ENCODE peak calls at places on chromosomes 13 and 19, in five cellular contexts. One of them, this sample, is unnamed.

GRCh38 chr13:29457299-29457698 is 138.2 kb downstream of the SLC7A1 start:
- DNase-seq in lung: no peak
- DNase-seq in kidney: no peak
- DNase-seq in foreskin keratinocyte: peak
- DNase-seq in pancreas: no peak
- DNase-seq in this sample: no peak

GRCh38 chr19:42515241-42515832 is 12.9 kb downstream of the CEACAM1 start:
- DNase-seq in lung: no peak
- DNase-seq in kidney: no peak
- DNase-seq in foreskin keratinocyte: no peak
- DNase-seq in pancreas: no peak
- DNase-seq in this sample: no peak

GRCh38 chr19:609001-609340 is 19.3 kb downstream of the HCN2 start:
- DNase-seq in lung: no peak
- DNase-seq in kidney: no peak
- DNase-seq in foreskin keratinocyte: no peak
- DNase-seq in pancreas: no peak
- DNase-seq in this sample: peak

GRCh38 chr13:30881191-30881651 is 24.9 kb upstream of the MEDAG start:
- DNase-seq in lung: no peak
- DNase-seq in kidney: no peak
- DNase-seq in foreskin keratinocyte: no peak
- DNase-seq in pancreas: no peak
- DNase-seq in this sample: no peak

GRCh38 chr19:13813147-13813546 is 17.9 kb downstream of the ZSWIM4 start:
- DNase-seq in lung: no peak
- DNase-seq in kidney: no peak
- DNase-seq in foreskin keratinocyte: no peak
- DNase-seq in pancreas: no peak
- DNase-seq in this sample: no peak

GRCh38 chr19:56163097-56163496 is 12.7 kb upstream of the GALP start:
- DNase-seq in lung: no peak
- DNase-seq in kidney: no peak
- DNase-seq in foreskin keratinocyte: no peak
- DNase-seq in pancreas: no peak
- DNase-seq in this sample: no peak

GRCh38 chr19:46180701-46181385 is 32.8 kb downstream of the IGFL2 start:
- DNase-seq in lung: no peak
- DNase-seq in kidney: no peak
- DNase-seq in foreskin keratinocyte: peak
- DNase-seq in pancreas: no peak
- DNase-seq in this sample: no peak

GRCh38 chr19:3042545-3043267 is 13.6 kb upstream of the TLE2 start:
- DNase-seq in lung: no peak
- DNase-seq in kidney: no peak
- DNase-seq in foreskin keratinocyte: no peak
- DNase-seq in pancreas: no peak
- DNase-seq in this sample: no peak

GRCh38 chr19:56107626-56108351 is 13.3 kb downstream of the ZNF787 start:
- DNase-seq in lung: no peak
- DNase-seq in kidney: no peak
- DNase-seq in foreskin keratinocyte: no peak
- DNase-seq in pancreas: no peak
- DNase-seq in this sample: no peak

GRCh38 chr19:39408392-39409206 is 2.0 kb downstream of the ZFP36 start:
- DNase-seq in lung: no peak
- DNase-seq in kidney: peak
- DNase-seq in foreskin keratinocyte: peak
- DNase-seq in pancreas: peak
- DNase-seq in this sample: peak

GRCh38 chr19:2140193-2140545 is 11.2 kb downstream of the AP3D1 start:
- DNase-seq in lung: no peak
- DNase-seq in kidney: no peak
- DNase-seq in foreskin keratinocyte: no peak
- DNase-seq in pancreas: no peak
- DNase-seq in this sample: no peak

GRCh38 chr13:83496501-83496900 is 385.8 kb downstream of the SLITRK1 start:
- DNase-seq in lung: no peak
- DNase-seq in kidney: no peak
- DNase-seq in foreskin keratinocyte: no peak
- DNase-seq in pancreas: no peak
- DNase-seq in this sample: no peak

GRCh38 chr19:13883665-13884064 is 6.7 kb downstream of the NANOS3 start:
- DNase-seq in lung: no peak
- DNase-seq in kidney: no peak
- DNase-seq in foreskin keratinocyte: no peak
- DNase-seq in pancreas: no peak
- DNase-seq in this sample: no peak

GRCh38 chr19:35211545-35212230 is 16.9 kb downstream of the FAM187B start:
- DNase-seq in lung: no peak
- DNase-seq in kidney: peak
- DNase-seq in foreskin keratinocyte: no peak
- DNase-seq in pancreas: no peak
- DNase-seq in this sample: no peak

GRCh38 chr19:6312018-6312417 is 21.4 kb downstream of the ACER1 start:
- DNase-seq in lung: no peak
- DNase-seq in kidney: peak
- DNase-seq in foreskin keratinocyte: no peak
- DNase-seq in pancreas: no peak
- DNase-seq in this sample: no peak

GRCh38 chr19:55097864-55098715 is 19.3 kb downstream of the PPP1R12C start:
- DNase-seq in lung: no peak
- DNase-seq in kidney: peak
- DNase-seq in foreskin keratinocyte: no peak
- DNase-seq in pancreas: no peak
- DNase-seq in this sample: no peak

GRCh38 chr19:55098716-55099556 is 18.5 kb downstream of the PPP1R12C start:
- DNase-seq in lung: no peak
- DNase-seq in kidney: no peak
- DNase-seq in foreskin keratinocyte: no peak
- DNase-seq in pancreas: no peak
- DNase-seq in this sample: no peak

GRCh38 chr19:55101261-55101660 is 16.2 kb downstream of the PPP1R12C start:
- DNase-seq in lung: no peak
- DNase-seq in kidney: no peak
- DNase-seq in foreskin keratinocyte: no peak
- DNase-seq in pancreas: no peak
- DNase-seq in this sample: no peak

GRCh38 chr19:55103190-55103589 is 14.2 kb downstream of the PPP1R12C start:
- DNase-seq in lung: no peak
- DNase-seq in kidney: no peak
- DNase-seq in foreskin keratinocyte: no peak
- DNase-seq in pancreas: no peak
- DNase-seq in this sample: no peak

DNA sequence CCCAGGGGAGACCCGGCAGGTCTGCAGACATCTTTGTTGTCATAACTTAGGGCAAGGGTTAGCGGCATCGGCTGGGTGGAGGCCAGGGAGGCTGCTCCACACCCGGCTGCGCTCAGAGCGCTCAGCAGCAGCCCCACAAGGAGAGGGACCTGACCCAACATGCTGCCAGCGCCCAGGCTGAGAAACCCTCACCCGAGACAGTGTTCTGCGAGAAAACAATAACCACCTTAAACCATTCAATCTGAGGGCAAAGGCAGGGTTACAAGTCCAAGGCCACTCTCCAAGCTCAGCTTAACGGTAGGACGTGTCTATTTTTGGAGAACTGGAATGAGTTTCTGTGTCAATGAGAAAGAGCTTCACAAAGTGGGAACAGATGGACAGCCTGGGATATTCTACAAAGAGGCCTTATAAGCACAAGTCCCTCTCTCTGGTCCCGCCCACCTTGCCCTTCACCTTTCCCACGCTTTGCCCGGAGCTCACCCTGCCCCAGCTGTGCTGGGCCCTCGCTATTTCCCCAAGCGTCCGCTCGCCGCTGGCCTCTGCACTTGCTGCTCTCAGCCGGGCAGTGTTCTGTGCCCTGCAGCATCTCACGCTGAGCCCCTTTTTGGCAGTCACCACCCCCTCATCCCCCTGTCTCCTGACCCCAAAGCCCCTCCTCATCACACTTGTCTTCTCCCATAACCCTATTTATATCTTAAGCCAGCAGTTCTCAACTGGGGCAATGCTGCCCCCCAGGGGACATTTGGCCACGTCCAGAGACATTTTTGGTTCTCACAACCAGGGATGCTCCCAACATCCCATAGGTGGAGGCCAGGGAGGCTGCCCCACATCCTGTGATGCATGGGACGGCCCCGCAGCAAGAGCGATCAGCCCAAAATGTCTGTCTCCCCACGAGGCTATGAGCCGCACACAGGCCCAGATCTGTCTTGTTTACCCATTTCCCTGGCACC is 17.6 kb downstream of the PPP1R12C start:
- DNase-seq in lung: no peak
- DNase-seq in kidney: no peak
- DNase-seq in foreskin keratinocyte: no peak
- DNase-seq in pancreas: no peak
- DNase-seq in this sample: peak
- TF ChIP-seq CTCF in lung: no peak
- TF ChIP-seq CTCF in kidney: no peak
- TF ChIP-seq CTCF in foreskin keratinocyte: peak
- TF ChIP-seq CTCF in pancreas: no peak
- TF ChIP-seq CTCF in this sample: no peak

GRCh38 chr13:112101360-112101930 is 34.5 kb downstream of the SOX1 start:
- DNase-seq in lung: no peak
- DNase-seq in kidney: no peak
- DNase-seq in foreskin keratinocyte: no peak
- DNase-seq in pancreas: no peak
- DNase-seq in this sample: no peak

GRCh38 chr13:112104873-112105234 is 37.9 kb downstream of the SOX1 start:
- DNase-seq in lung: no peak
- DNase-seq in kidney: no peak
- DNase-seq in foreskin keratinocyte: no peak
- DNase-seq in pancreas: no peak
- DNase-seq in this sample: no peak

GRCh38 chr13:112103260-112103843 is 36.4 kb downstream of the SOX1 start:
- DNase-seq in lung: no peak
- DNase-seq in kidney: no peak
- DNase-seq in foreskin keratinocyte: no peak
- DNase-seq in pancreas: no peak
- DNase-seq in this sample: no peak

GRCh38 chr13:112103971-112104872 is 37.3 kb downstream of the SOX1 start:
- DNase-seq in lung: no peak
- DNase-seq in kidney: peak
- DNase-seq in foreskin keratinocyte: no peak
- DNase-seq in pancreas: no peak
- DNase-seq in this sample: no peak

GRCh38 chr13:112102243-112102642 is 35.3 kb downstream of the SOX1 start:
- DNase-seq in lung: no peak
- DNase-seq in kidney: no peak
- DNase-seq in foreskin keratinocyte: no peak
- DNase-seq in pancreas: no peak
- DNase-seq in this sample: no peak
- TF ChIP-seq CTCF in lung: no peak
- TF ChIP-seq CTCF in kidney: no peak
- TF ChIP-seq CTCF in foreskin keratinocyte: no peak
- TF ChIP-seq CTCF in pancreas: no peak
- TF ChIP-seq CTCF in this sample: no peak

GRCh38 chr13:27359203-27359821 is 65.1 kb upstream of the GTF3A start:
- DNase-seq in lung: peak
- DNase-seq in kidney: no peak
- DNase-seq in foreskin keratinocyte: no peak
- DNase-seq in pancreas: no peak
- DNase-seq in this sample: peak
- TF ChIP-seq CTCF in lung: peak
- TF ChIP-seq CTCF in kidney: peak
- TF ChIP-seq CTCF in foreskin keratinocyte: peak
- TF ChIP-seq CTCF in pancreas: peak
- TF ChIP-seq CTCF in this sample: peak

GRCh38 chr13:58018020-58018419 is 386.5 kb downstream of the PCDH17 start:
- DNase-seq in lung: no peak
- DNase-seq in kidney: peak
- DNase-seq in foreskin keratinocyte: no peak
- DNase-seq in pancreas: no peak
- DNase-seq in this sample: no peak

GRCh38 chr13:58024103-58024502 is 392.6 kb downstream of the PCDH17 start:
- DNase-seq in lung: no peak
- DNase-seq in kidney: peak
- DNase-seq in foreskin keratinocyte: no peak
- DNase-seq in pancreas: no peak
- DNase-seq in this sample: no peak

GRCh38 chr13:58018865-58019264 is 387.3 kb downstream of the PCDH17 start:
- DNase-seq in lung: no peak
- DNase-seq in kidney: no peak
- DNase-seq in foreskin keratinocyte: no peak
- DNase-seq in pancreas: no peak
- DNase-seq in this sample: no peak
- TF ChIP-seq CTCF in lung: no peak
- TF ChIP-seq CTCF in kidney: no peak
- TF ChIP-seq CTCF in foreskin keratinocyte: no peak
- TF ChIP-seq CTCF in pancreas: no peak
- TF ChIP-seq CTCF in this sample: no peak

GRCh38 chr19:10431254-10431942 is 11.1 kb downstream of the PDE4A start:
- DNase-seq in lung: peak
- DNase-seq in kidney: peak
- DNase-seq in foreskin keratinocyte: no peak
- DNase-seq in pancreas: no peak
- DNase-seq in this sample: no peak
- TF ChIP-seq CTCF in lung: no peak
- TF ChIP-seq CTCF in kidney: peak
- TF ChIP-seq CTCF in foreskin keratinocyte: no peak
- TF ChIP-seq CTCF in pancreas: no peak
- TF ChIP-seq CTCF in this sample: no peak

DNA sequence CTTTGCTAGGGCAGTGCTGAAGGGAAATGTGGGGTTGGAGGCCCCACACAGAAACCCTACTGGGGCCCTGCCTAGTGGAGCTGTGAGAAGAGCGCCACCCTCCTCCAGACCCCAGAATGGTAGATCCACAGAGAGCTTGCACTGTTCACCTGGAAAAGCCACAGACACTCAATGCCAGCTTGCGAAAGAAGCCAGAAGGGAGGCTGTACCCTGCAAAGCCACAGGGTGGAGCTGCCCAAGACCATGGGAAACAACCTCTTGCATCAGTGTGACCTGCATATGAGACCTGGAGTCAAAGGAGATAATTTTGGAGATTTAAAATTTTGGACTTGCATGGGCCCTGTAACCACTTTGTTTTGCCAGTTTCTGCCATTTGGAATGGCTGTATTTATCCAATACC is 615.4 kb upstream of the MIR17HG start:
- DNase-seq in lung: no peak
- DNase-seq in kidney: no peak
- DNase-seq in foreskin keratinocyte: no peak
- DNase-seq in pancreas: no peak
- DNase-seq in this sample: no peak
- TF ChIP-seq CTCF in lung: no peak
- TF ChIP-seq CTCF in kidney: no peak
- TF ChIP-seq CTCF in foreskin keratinocyte: peak
- TF ChIP-seq CTCF in pancreas: no peak
- TF ChIP-seq CTCF in this sample: no peak